ENCODE peak calls at places on chromosome 9, in nine cellular contexts. One of them, this sample, is unnamed.

GRCh38 chr9:128408963-128409431 is 11.7 kb upstream of the CERCAM start:
- DNase-seq in A549: no peak
- DNase-seq in right cardiac atrium: no peak
- DNase-seq in SJSA1: no peak
- DNase-seq in breast epithelium: no peak
- DNase-seq in IMR-90: no peak
- DNase-seq in thyroid gland: peak; percentile 44
- DNase-seq in heart right ventricle: no peak
- DNase-seq in RWPE1: no peak
- DNase-seq in this sample: no peak

GRCh38 chr9:127505396-127506116 is 54.2 kb downstream of the LRSAM1 start:
- DNase-seq in A549: peak; percentile 62
- DNase-seq in right cardiac atrium: peak; percentile 68
- DNase-seq in SJSA1: peak; percentile 74
- DNase-seq in breast epithelium: no peak
- DNase-seq in IMR-90: no peak
- DNase-seq in thyroid gland: no peak
- DNase-seq in heart right ventricle: no peak
- DNase-seq in RWPE1: peak; percentile 67
- DNase-seq in this sample: no peak

GRCh38 chr9:135523521-135524129 is 2.4 kb downstream of the LCN1 start:
- DNase-seq in A549: no peak
- DNase-seq in right cardiac atrium: no peak
- DNase-seq in SJSA1: peak; percentile 32
- DNase-seq in breast epithelium: no peak
- DNase-seq in IMR-90: no peak
- DNase-seq in thyroid gland: no peak
- DNase-seq in heart right ventricle: no peak
- DNase-seq in RWPE1: no peak
- DNase-seq in this sample: no peak

GRCh38 chr9:89899476-89900047 is 294.8 kb downstream of the GADD45G start:
- DNase-seq in A549: no peak
- DNase-seq in right cardiac atrium: no peak
- DNase-seq in SJSA1: no peak
- DNase-seq in breast epithelium: no peak
- DNase-seq in IMR-90: no peak
- DNase-seq in thyroid gland: no peak
- DNase-seq in heart right ventricle: no peak
- DNase-seq in RWPE1: no peak
- DNase-seq in this sample: no peak

GRCh38 chr9:116494815-116495634 is 192.1 kb upstream of the TRIM32 start:
- DNase-seq in A549: no peak
- DNase-seq in right cardiac atrium: peak; percentile 53
- DNase-seq in SJSA1: no peak
- DNase-seq in breast epithelium: no peak
- DNase-seq in IMR-90: no peak
- DNase-seq in thyroid gland: peak; percentile 38
- DNase-seq in heart right ventricle: no peak
- DNase-seq in RWPE1: peak; percentile 30
- DNase-seq in this sample: no peak

GRCh38 chr9:12815895-12816294 is 41.1 kb downstream of the LURAP1L start:
- DNase-seq in A549: no peak
- DNase-seq in right cardiac atrium: no peak
- DNase-seq in SJSA1: no peak
- DNase-seq in breast epithelium: no peak
- DNase-seq in IMR-90: peak; percentile 74
- DNase-seq in thyroid gland: no peak
- DNase-seq in heart right ventricle: no peak
- DNase-seq in RWPE1: no peak
- DNase-seq in this sample: no peak

GRCh38 chr9:124779368-124780059 is 2.6 kb downstream of the OLFML2A start:
- DNase-seq in A549: peak; percentile 89
- DNase-seq in right cardiac atrium: no peak
- DNase-seq in SJSA1: peak; percentile 93
- DNase-seq in breast epithelium: peak; percentile 32
- DNase-seq in IMR-90: peak; percentile 98
- DNase-seq in thyroid gland: peak; percentile 81
- DNase-seq in heart right ventricle: no peak
- DNase-seq in RWPE1: peak; percentile 94
- DNase-seq in this sample: no peak

GRCh38 chr9:69579749-69580581 is 92.2 kb downstream of the APBA1 start:
- DNase-seq in A549: no peak
- DNase-seq in right cardiac atrium: no peak
- DNase-seq in SJSA1: no peak
- DNase-seq in breast epithelium: no peak
- DNase-seq in IMR-90: no peak
- DNase-seq in thyroid gland: no peak
- DNase-seq in heart right ventricle: no peak
- DNase-seq in RWPE1: no peak
- DNase-seq in this sample: no peak

GRCh38 chr9:70049672-70050271 is 6.1 kb downstream of the MAMDC2 start:
- DNase-seq in A549: no peak
- DNase-seq in right cardiac atrium: peak; percentile 95
- DNase-seq in SJSA1: no peak
- DNase-seq in breast epithelium: peak; percentile 81
- DNase-seq in IMR-90: peak; percentile 55
- DNase-seq in thyroid gland: peak; percentile 42
- DNase-seq in heart right ventricle: peak; percentile 74
- DNase-seq in RWPE1: no peak
- DNase-seq in this sample: no peak

GRCh38 chr9:16255217-16255616 is 615.3 kb downstream of the BNC2 start:
- DNase-seq in A549: no peak
- DNase-seq in right cardiac atrium: no peak
- DNase-seq in SJSA1: no peak
- DNase-seq in breast epithelium: no peak
- DNase-seq in IMR-90: no peak
- DNase-seq in thyroid gland: no peak
- DNase-seq in heart right ventricle: no peak
- DNase-seq in RWPE1: no peak
- DNase-seq in this sample: no peak

GRCh38 chr9:114551750-114552685 is 35.6 kb upstream of the ATP6V1G1 start:
- DNase-seq in A549: peak; percentile 97
- DNase-seq in right cardiac atrium: peak; percentile 42
- DNase-seq in SJSA1: peak; percentile 93
- DNase-seq in breast epithelium: peak; percentile 54
- DNase-seq in IMR-90: peak; percentile 98
- DNase-seq in thyroid gland: peak; percentile 11
- DNase-seq in heart right ventricle: no peak
- DNase-seq in RWPE1: peak; percentile 100
- DNase-seq in this sample: no peak

GRCh38 chr9:123335986-123336329 is 20.0 kb upstream of the CRB2 start:
- DNase-seq in A549: no peak
- DNase-seq in right cardiac atrium: no peak
- DNase-seq in SJSA1: no peak
- DNase-seq in breast epithelium: no peak
- DNase-seq in IMR-90: no peak
- DNase-seq in thyroid gland: no peak
- DNase-seq in heart right ventricle: no peak
- DNase-seq in RWPE1: no peak
- DNase-seq in this sample: no peak
- H3K27ac ChIP-seq in A549: no peak overlapping the region
- H3K27ac ChIP-seq in right cardiac atrium: no peak overlapping the region
- H3K27ac ChIP-seq in SJSA1: no peak overlapping the region
- H3K27ac ChIP-seq in breast epithelium: no peak overlapping the region
- H3K27ac ChIP-seq in IMR-90: no peak overlapping the region
- H3K27ac ChIP-seq in thyroid gland: peak overlapping the region; percentile 85
- H3K27ac ChIP-seq in heart right ventricle: no peak overlapping the region
- H3K27ac ChIP-seq in RWPE1: peak overlapping the region; percentile 42
- H3K27ac ChIP-seq in this sample: no peak overlapping the region

GRCh38 chr9:72589684-72590555 is 68.5 kb downstream of the TMC1 start:
- DNase-seq in A549: no peak
- DNase-seq in right cardiac atrium: no peak
- DNase-seq in SJSA1: no peak
- DNase-seq in breast epithelium: no peak
- DNase-seq in IMR-90: peak; percentile 16
- DNase-seq in thyroid gland: no peak
- DNase-seq in heart right ventricle: no peak
- DNase-seq in RWPE1: no peak
- DNase-seq in this sample: no peak
- H3K27ac ChIP-seq in A549: peak overlapping the region; percentile 82
- H3K27ac ChIP-seq in right cardiac atrium: no peak overlapping the region
- H3K27ac ChIP-seq in SJSA1: no peak overlapping the region
- H3K27ac ChIP-seq in breast epithelium: no peak overlapping the region
- H3K27ac ChIP-seq in IMR-90: no peak overlapping the region
- H3K27ac ChIP-seq in thyroid gland: peak overlapping the region; percentile 26
- H3K27ac ChIP-seq in heart right ventricle: no peak overlapping the region
- H3K27ac ChIP-seq in RWPE1: no peak overlapping the region
- H3K27ac ChIP-seq in this sample: peak overlapping the region; percentile 3

DNA sequence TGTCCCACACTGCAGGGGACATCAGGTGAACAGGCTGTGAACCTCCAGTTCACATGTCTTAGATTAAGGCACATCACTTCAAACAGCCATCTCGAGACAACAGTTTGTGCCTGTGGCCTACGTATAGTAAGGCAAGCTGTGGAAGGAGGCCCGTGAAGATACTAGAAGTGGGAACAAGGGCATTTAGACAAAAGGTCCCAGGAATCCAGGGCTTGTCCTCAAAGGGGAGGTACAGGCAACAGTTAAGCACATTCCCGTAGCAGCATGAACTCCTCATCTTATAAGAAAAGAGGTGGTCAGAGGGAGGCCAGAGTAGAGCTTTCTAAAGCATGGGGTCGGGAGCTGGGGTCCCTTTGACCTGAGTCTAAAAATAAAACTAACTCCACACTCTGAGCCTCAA is 122.5 kb upstream of the TRPM3 start:
- DNase-seq in A549: no peak
- DNase-seq in right cardiac atrium: no peak
- DNase-seq in SJSA1: no peak
- DNase-seq in breast epithelium: no peak
- DNase-seq in IMR-90: no peak
- DNase-seq in thyroid gland: no peak
- DNase-seq in heart right ventricle: no peak
- DNase-seq in RWPE1: no peak
- DNase-seq in this sample: no peak
- H3K27ac ChIP-seq in A549: no peak overlapping the region
- H3K27ac ChIP-seq in right cardiac atrium: no peak overlapping the region
- H3K27ac ChIP-seq in SJSA1: no peak overlapping the region
- H3K27ac ChIP-seq in breast epithelium: no peak overlapping the region
- H3K27ac ChIP-seq in IMR-90: no peak overlapping the region
- H3K27ac ChIP-seq in thyroid gland: no peak overlapping the region
- H3K27ac ChIP-seq in heart right ventricle: no peak overlapping the region
- H3K27ac ChIP-seq in RWPE1: no peak overlapping the region
- H3K27ac ChIP-seq in this sample: no peak overlapping the region

GRCh38 chr9:6562194-6562593 is 83.3 kb downstream of the GLDC start:
- DNase-seq in A549: no peak
- DNase-seq in right cardiac atrium: no peak
- DNase-seq in SJSA1: no peak
- DNase-seq in breast epithelium: no peak
- DNase-seq in IMR-90: no peak
- DNase-seq in thyroid gland: no peak
- DNase-seq in heart right ventricle: no peak
- DNase-seq in RWPE1: no peak
- DNase-seq in this sample: no peak

GRCh38 chr9:6565312-6565711 is 80.2 kb downstream of the GLDC start:
- DNase-seq in A549: no peak
- DNase-seq in right cardiac atrium: peak; percentile 59
- DNase-seq in SJSA1: no peak
- DNase-seq in breast epithelium: no peak
- DNase-seq in IMR-90: no peak
- DNase-seq in thyroid gland: no peak
- DNase-seq in heart right ventricle: no peak
- DNase-seq in RWPE1: no peak
- DNase-seq in this sample: no peak

GRCh38 chr9:6564868-6565267 is 80.7 kb downstream of the GLDC start:
- DNase-seq in A549: no peak
- DNase-seq in right cardiac atrium: peak; percentile 89
- DNase-seq in SJSA1: no peak
- DNase-seq in breast epithelium: no peak
- DNase-seq in IMR-90: no peak
- DNase-seq in thyroid gland: no peak
- DNase-seq in heart right ventricle: peak; percentile 20
- DNase-seq in RWPE1: no peak
- DNase-seq in this sample: no peak

GRCh38 chr9:6563036-6563435 is 82.5 kb downstream of the GLDC start:
- DNase-seq in A549: no peak
- DNase-seq in right cardiac atrium: peak; percentile 69
- DNase-seq in SJSA1: no peak
- DNase-seq in breast epithelium: no peak
- DNase-seq in IMR-90: no peak
- DNase-seq in thyroid gland: peak; percentile 11
- DNase-seq in heart right ventricle: no peak
- DNase-seq in RWPE1: no peak
- DNase-seq in this sample: no peak

DNA sequence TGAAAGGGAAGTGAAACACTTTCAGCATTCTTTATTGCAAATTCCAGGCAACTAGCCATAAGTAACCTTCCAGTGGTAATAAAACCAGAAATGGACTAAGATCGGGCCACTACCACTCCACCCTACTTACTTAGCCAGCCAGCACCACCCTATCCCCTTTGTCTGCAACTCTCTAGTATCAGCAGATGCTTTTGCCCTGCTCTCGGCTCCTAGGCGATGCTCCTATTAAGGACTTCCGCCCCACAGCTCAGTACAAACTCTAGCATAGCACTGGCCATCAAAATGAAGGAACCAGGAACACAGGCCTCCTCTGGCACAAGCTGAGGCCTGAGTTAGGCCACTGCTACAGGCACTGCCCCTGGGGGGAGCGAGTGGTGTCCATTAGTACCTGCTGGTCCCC is 81.2 kb downstream of the GLDC start:
- DNase-seq in A549: no peak
- DNase-seq in right cardiac atrium: peak; percentile 47
- DNase-seq in SJSA1: no peak
- DNase-seq in breast epithelium: no peak
- DNase-seq in IMR-90: no peak
- DNase-seq in thyroid gland: no peak
- DNase-seq in heart right ventricle: no peak
- DNase-seq in RWPE1: no peak
- DNase-seq in this sample: no peak
- H3K27ac ChIP-seq in A549: peak overlapping the region; percentile 93
- H3K27ac ChIP-seq in right cardiac atrium: no peak overlapping the region
- H3K27ac ChIP-seq in SJSA1: no peak overlapping the region
- H3K27ac ChIP-seq in breast epithelium: no peak overlapping the region
- H3K27ac ChIP-seq in IMR-90: peak overlapping the region; percentile 6
- H3K27ac ChIP-seq in thyroid gland: no peak overlapping the region
- H3K27ac ChIP-seq in heart right ventricle: peak overlapping the region; percentile 3
- H3K27ac ChIP-seq in RWPE1: peak overlapping the region; percentile 99
- H3K27ac ChIP-seq in this sample: no peak overlapping the region

DNA sequence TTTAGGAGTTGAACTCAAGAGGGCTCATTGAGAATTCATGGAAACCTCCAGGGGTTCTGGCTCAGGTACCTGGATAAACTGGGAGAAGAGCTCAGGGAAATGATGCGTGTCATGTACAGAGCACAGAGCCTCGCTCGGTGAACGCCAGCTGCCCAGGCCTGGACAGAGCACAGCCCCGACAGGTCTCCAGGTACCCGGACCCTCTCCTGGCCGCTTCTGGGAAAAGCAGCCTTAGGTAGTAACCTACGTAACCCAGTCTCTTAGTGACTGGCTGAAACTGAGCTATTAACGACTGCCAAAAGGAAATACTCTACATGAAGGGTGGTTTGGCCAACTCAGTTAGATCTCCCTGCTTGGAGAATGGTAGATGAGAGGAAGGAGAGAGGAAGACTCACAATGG is 157.4 kb downstream of the TTLL11 start:
- DNase-seq in A549: no peak
- DNase-seq in right cardiac atrium: no peak
- DNase-seq in SJSA1: no peak
- DNase-seq in breast epithelium: no peak
- DNase-seq in IMR-90: no peak
- DNase-seq in thyroid gland: peak; percentile 80
- DNase-seq in heart right ventricle: no peak
- DNase-seq in RWPE1: no peak
- DNase-seq in this sample: no peak
- H3K27ac ChIP-seq in A549: no peak overlapping the region
- H3K27ac ChIP-seq in right cardiac atrium: no peak overlapping the region
- H3K27ac ChIP-seq in SJSA1: no peak overlapping the region
- H3K27ac ChIP-seq in breast epithelium: no peak overlapping the region
- H3K27ac ChIP-seq in IMR-90: no peak overlapping the region
- H3K27ac ChIP-seq in thyroid gland: peak overlapping the region; percentile 51
- H3K27ac ChIP-seq in heart right ventricle: no peak overlapping the region
- H3K27ac ChIP-seq in RWPE1: no peak overlapping the region
- H3K27ac ChIP-seq in this sample: no peak overlapping the region

This sample was measured in caudate nucleus.